ENCODE peak calls at places on chromosomes 6 and 20, in ten cellular contexts. A is H1, N is uterus, P is IMR-90, C is adrenal gland, S is right lobe of liver, Q is Peyer's patch, O is lower leg skin, R is H54, V is heart left ventricle. W is an unnamed sample.

GRCh38 chr6:145887969-145888368 is 73.4 kb upstream of the FBXO30 start:
- DNase-seq in C (no peak), A (no peak), O (no peak), S (no peak), V (no peak), R (no peak), P (peak), N (no peak), Q (no peak), W (peak)

GRCh38 chr6:41780623-41781301 is at the start of gene PRICKLE4:
- DNase-seq in Q (peak), S (peak), O (no peak), A (no peak), P (no peak), V (peak), N (peak), R (peak), C (peak), W (peak)

GRCh38 chr6:31659649-31660223 is 842 bp downstream of the C6orf47 start:
- DNase-seq in N (no peak), A (no peak), V (no peak), O (no peak), S (no peak), R (no peak), P (peak), C (peak), Q (no peak), W (no peak)

GRCh38 chr6:100633096-100633766 is 168.5 kb upstream of the SIM1 start:
- DNase-seq in O (no peak), Q (no peak), V (no peak), N (no peak), C (no peak), S (no peak), R (peak), A (no peak), P (peak), W (no peak)

GRCh38 chr6:14396826-14397517 is 279.4 kb downstream of the CD83 start:
- DNase-seq in N (no peak), A (peak), V (no peak), O (no peak), R (peak), P (peak), C (no peak), Q (no peak), S (peak), W (peak)

GRCh38 chr6:111662794-111663231 is 57.1 kb upstream of the TRAF3IP2 start:
- DNase-seq in C (no peak), R (no peak), N (peak), Q (no peak), P (peak), A (no peak), S (no peak), O (no peak), V (no peak), W (no peak)

GRCh38 chr6:34142599-34142998 is 3.3 kb downstream of the GRM4 start:
- DNase-seq in S (no peak), O (no peak), A (no peak), N (no peak), Q (no peak), V (no peak), C (peak), P (no peak), R (no peak), W (no peak)

GRCh38 chr6:169450097-169450496 is 196.5 kb upstream of the THBS2 start:
- DNase-seq in V (no peak), R (peak), P (no peak), N (no peak), O (no peak), Q (no peak), S (no peak), C (no peak), A (no peak), W (no peak)

GRCh38 chr6:135525550-135525949 is 28.0 kb upstream of the AHI1 start:
- DNase-seq in S (no peak), V (no peak), R (no peak), C (no peak), A (no peak), Q (no peak), N (no peak), O (no peak), P (no peak), W (no peak)

GRCh38 chr6:3805448-3806123 is 43.6 kb upstream of the FAM50B start:
- DNase-seq in V (no peak), R (no peak), Q (no peak), S (no peak), O (no peak), A (no peak), N (no peak), C (no peak), P (peak), W (no peak)

GRCh38 chr6:107435798-107436197 is 23.6 kb downstream of the PDSS2 start:
- DNase-seq in C (no peak), O (no peak), V (no peak), P (peak), A (no peak), S (no peak), N (no peak), R (no peak), Q (no peak), W (no peak)

DNA sequence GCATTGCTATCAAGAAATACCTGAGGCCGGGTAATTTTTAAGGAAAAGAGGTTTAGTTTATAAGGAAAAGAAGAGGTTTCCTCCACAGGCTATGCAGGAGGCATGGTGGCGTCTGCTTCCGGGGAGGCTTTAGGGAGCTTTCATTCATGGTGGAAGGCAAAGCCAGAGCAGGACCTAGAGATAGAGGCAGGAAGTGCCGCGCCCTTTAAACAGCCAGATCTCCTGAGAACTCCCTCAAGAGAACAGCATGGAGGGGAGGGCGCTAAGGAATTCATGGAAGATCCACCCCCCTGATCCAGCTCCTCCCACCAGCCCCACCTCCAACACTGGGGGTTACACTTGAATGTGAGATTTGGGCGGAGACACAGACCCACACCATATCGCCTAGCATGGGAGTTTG is 13.9 kb upstream of the DACT2 start:
- DNase-seq in O (no peak), Q (peak), S (no peak), A (no peak), N (no peak), P (no peak), R (no peak), V (no peak), C (no peak), W (peak)
- TF ChIP-seq POLR2A in O (no peak), Q (peak), S (no peak), A (no peak), N (no peak), P (no peak), R (no peak), V (no peak), C (no peak), W (peak)

GRCh38 chr20:59001449-59002171 is 5.4 kb downstream of the CTSZ start:
- DNase-seq in C (no peak), O (no peak), Q (no peak), S (no peak), P (no peak), R (no peak), N (no peak), V (no peak), A (no peak), W (no peak)
- TF ChIP-seq POLR2A in C (no peak), O (no peak), Q (no peak), S (no peak), P (no peak), R (no peak), N (no peak), V (no peak), A (no peak), W (no peak)

GRCh38 chr6:30213654-30213998 is 420 bp upstream of the TRIM26 start:
- DNase-seq in C (no peak), R (no peak), V (no peak), O (no peak), Q (no peak), A (no peak), P (no peak), S (no peak), N (no peak), W (no peak)

GRCh38 chr6:30212865-30213653 is at the start of gene TRIM26:
- DNase-seq in Q (peak), O (peak), N (peak), S (peak), R (peak), C (peak), P (peak), A (peak), V (peak), W (peak)

GRCh38 chr6:30216096-30216495 is 2.9 kb upstream of the TRIM26 start:
- DNase-seq in A (no peak), P (no peak), Q (no peak), R (no peak), C (no peak), O (no peak), S (no peak), V (no peak), N (no peak), W (no peak)

GRCh38 chr6:30211899-30212298 is 1.3 kb downstream of the TRIM26 start:
- DNase-seq in A (no peak), R (no peak), S (no peak), P (no peak), Q (no peak), V (no peak), O (no peak), C (no peak), N (no peak), W (no peak)

GRCh38 chr6:30213999-30214982 is 1.1 kb upstream of the TRIM26 start:
- DNase-seq in N (peak), O (peak), R (peak), P (peak), S (peak), V (peak), Q (peak), A (no peak), C (peak), W (peak)
- TF ChIP-seq POLR2A in N (peak), O (peak), R (peak), P (no peak), S (peak), V (peak), Q (peak), A (peak), C (peak), W (peak)

GRCh38 chr6:158801655-158802294 is 17.4 kb downstream of the EZR start:
- DNase-seq in Q (peak), P (no peak), C (no peak), N (no peak), R (no peak), V (peak), S (peak), O (no peak), A (no peak), W (peak)
- TF ChIP-seq POLR2A in Q (peak), P (no peak), C (no peak), N (no peak), R (no peak), V (no peak), S (no peak), O (no peak), A (no peak), W (no peak)

GRCh38 chr20:45985573-45985972 is 13.6 kb upstream of the ZNF335 start:
- DNase-seq in R (no peak), O (no peak), V (no peak), P (no peak), S (no peak), C (no peak), N (no peak), A (no peak), Q (no peak), W (no peak)
- TF ChIP-seq POLR2A in R (no peak), O (no peak), V (no peak), P (no peak), S (no peak), C (no peak), N (no peak), A (no peak), Q (no peak), W (no peak)

GRCh38 chr6:43668151-43669028 is 19.2 kb downstream of the MRPS18A start:
- DNase-seq in V (peak), O (peak), A (peak), S (peak), Q (peak), N (peak), P (peak), C (peak), R (peak), W (peak)
- TF ChIP-seq POLR2A in V (peak), O (no peak), A (no peak), S (no peak), Q (no peak), N (no peak), P (peak), C (no peak), R (peak), W (no peak)

DNA sequence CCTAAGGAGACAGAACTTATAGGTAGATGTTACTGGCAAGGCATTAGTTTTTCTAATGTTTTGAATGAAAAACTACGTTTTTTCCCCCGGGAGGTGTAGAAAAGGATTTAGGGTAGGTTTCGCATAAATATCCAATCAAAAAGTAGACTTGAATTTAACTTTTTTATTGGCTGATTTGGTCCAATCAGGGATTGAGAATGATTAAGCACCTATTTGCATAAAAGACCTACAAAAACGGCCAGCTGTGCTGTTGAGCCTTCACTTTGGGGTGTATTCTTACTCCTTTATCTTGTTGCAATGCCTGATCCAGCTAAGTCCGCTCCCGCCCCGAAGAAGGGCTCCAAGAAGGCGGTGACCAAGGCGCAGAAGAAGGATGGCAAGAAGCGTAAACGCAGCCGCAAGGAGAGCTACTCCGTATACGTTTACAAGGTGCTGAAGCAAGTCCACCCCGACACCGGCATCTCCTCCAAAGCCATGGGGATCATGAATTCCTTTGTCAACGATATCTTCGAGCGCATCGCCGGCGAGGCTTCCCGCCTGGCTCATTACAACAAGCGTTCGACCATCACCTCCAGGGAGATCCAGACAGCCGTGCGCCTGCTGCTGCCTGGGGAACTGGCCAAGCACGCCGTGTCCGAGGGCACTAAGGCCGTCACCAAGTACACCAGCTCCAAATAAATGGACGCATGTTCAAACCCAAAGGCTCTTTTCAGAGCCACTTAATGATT is 113.5 kb upstream of the BTN3A2 start:
- DNase-seq in P (peak), C (peak), S (peak), R (no peak), A (no peak), Q (peak), N (peak), V (peak), O (peak), W (peak)
- TF ChIP-seq POLR2A in P (peak), C (peak), S (peak), R (peak), A (peak), Q (peak), N (peak), V (peak), O (no peak), W (peak)